ENCODE peak calls at places on chromosome 3, in four cellular contexts. N, Z, P and I are unnamed samples.

GRCh38 chr3:179969525-179969924 is 67.2 kb downstream of the PEX5L start:
- DNase-seq in N (no peak), Z (no peak), P (peak; percentile 51), I (no peak)

GRCh38 chr3:144660097-144660496 is 688.5 kb downstream of the DIPK2A start:
- DNase-seq in Z (no peak), N (no peak), P (no peak), I (no peak)

GRCh38 chr3:65672876-65673815 is 365.6 kb downstream of the MAGI1 start:
- DNase-seq in P (peak; percentile 54), Z (no peak), N (peak; percentile 83), I (no peak)

GRCh38 chr3:196431193-196432136 is 762 bp downstream of the UBXN7 start:
- DNase-seq in P (peak; percentile 72), N (peak; percentile 32), Z (no peak), I (no peak)

GRCh38 chr3:54621181-54621580 is 306.7 kb downstream of the LRTM1 start:
- DNase-seq in P (no peak), N (no peak), Z (no peak), I (no peak)

GRCh38 chr3:71443332-71443731 is 140.2 kb downstream of the FOXP1 start:
- DNase-seq in N (no peak), P (no peak), Z (no peak), I (no peak)

GRCh38 chr3:175726228-175726627 is 867.1 kb downstream of the NAALADL2 start:
- DNase-seq in N (no peak), P (no peak), Z (no peak), I (no peak)

GRCh38 chr3:98433764-98434163 is 29.2 kb upstream of the OR5K1 start:
- DNase-seq in Z (no peak), P (no peak), N (no peak), I (no peak)

GRCh38 chr3:10495003-10495402 is 10.4 kb downstream of the ATP2B2 start:
- DNase-seq in Z (peak; percentile 72), P (peak; percentile 31), N (no peak), I (no peak)

GRCh38 chr3:40584625-40585189 is 59.9 kb downstream of the ZNF621 start:
- DNase-seq in P (peak; percentile 77), Z (peak; percentile 90), N (peak; percentile 93), I (no peak)

GRCh38 chr3:190130037-190130436 is 9.3 kb upstream of the P3H2 start:
- DNase-seq in N (no peak), Z (no peak), P (no peak), I (no peak)

GRCh38 chr3:133669949-133670524 is 8.3 kb upstream of the TOPBP1 start:
- DNase-seq in Z (no peak), P (no peak), N (no peak), I (no peak)